ENCODE peak calls at places on chromosomes 2 and 18, in six cellular contexts. X, P, O, F, S and L are unnamed samples.

GRCh38 chr2:236674646-236675045 is 105.0 kb downstream of the ACKR3 start:
- DNase-seq in F (no peak), S (no peak), X (no peak), O (no peak), P (no peak), L (no peak)

GRCh38 chr2:208031608-208032019 is 6.3 kb upstream of the PLEKHM3 start:
- DNase-seq in F (no peak), O (peak), P (no peak), X (no peak), S (no peak), L (no peak)

GRCh38 chr2:33583194-33583938 is 15.7 kb downstream of the FAM98A start:
- DNase-seq in F (peak), O (peak), S (no peak), X (peak), P (no peak), L (peak)

GRCh38 chr18:832085-832681 is 20.1 kb upstream of the YES1 start:
- DNase-seq in S (no peak), F (peak), O (no peak), X (no peak), P (no peak), L (peak)

GRCh38 chr2:200585730-200586643 is at the start of gene AOX1:
- DNase-seq in X (peak), O (peak), F (peak), S (no peak), P (peak), L (no peak)

GRCh38 chr2:124678043-124678442 is 653.0 kb downstream of the CNTNAP5 start:
- DNase-seq in S (no peak), X (no peak), P (no peak), F (no peak), O (no peak), L (no peak)

GRCh38 chr18:48813833-48814489 is 136.8 kb downstream of the SMAD7 start:
- DNase-seq in X (no peak), S (no peak), F (no peak), P (no peak), O (no peak), L (no peak)

GRCh38 chr2:191152841-191153240 is 2.0 kb upstream of the STAT4 start:
- DNase-seq in P (no peak), F (no peak), O (peak), S (no peak), X (no peak), L (peak)

GRCh38 chr2:224982910-224983688 is 59.2 kb downstream of the DOCK10 start:
- DNase-seq in X (peak), O (peak), S (no peak), F (no peak), P (peak), L (no peak)